ENCODE peak calls at places on chromosomes 5 and 9, in seven cellular contexts. K, M, Y, W, L, F and H are unnamed samples.

GRCh38 chr9:129285382-129285781 is 107.3 kb upstream of the IER5L start:
- DNase-seq in K (no peak), M (peak; percentile 15), Y (no peak), W (peak; percentile 8), L (no peak), F (no peak), H (no peak)

GRCh38 chr5:38780950-38781349 is 64.9 kb upstream of the OSMR start:
- DNase-seq in K (peak; percentile 53), M (no peak), Y (no peak), W (peak; percentile 73), L (peak; percentile 53), F (peak; percentile 61), H (peak; percentile 54)

GRCh38 chr5:56358703-56359428 is 125.7 kb upstream of the ANKRD55 start:
- DNase-seq in K (no peak), M (no peak), Y (no peak), W (no peak), L (peak; percentile 53), F (peak; percentile 67), H (peak; percentile 7)

GRCh38 chr5:145856285-145856818 is 16.5 kb downstream of the GRXCR2 start:
- DNase-seq in K (no peak), M (peak; percentile 82), Y (no peak), W (peak; percentile 38), L (peak; percentile 30), F (peak; percentile 48), H (no peak)

GRCh38 chr5:103060414-103060954 is 59.5 kb downstream of the GIN1 start:
- DNase-seq in K (no peak), M (no peak), Y (no peak), W (no peak), L (no peak), F (no peak), H (peak; percentile 32)

GRCh38 chr9:90095682-90096081 is 490.9 kb downstream of the GADD45G start:
- DNase-seq in K (no peak), M (no peak), Y (no peak), W (no peak), L (no peak), F (no peak), H (no peak)

GRCh38 chr5:176535101-176535654 is 2.0 kb downstream of the RNF44 start:
- DNase-seq in K (peak; percentile 78), M (peak; percentile 45), Y (no peak), W (no peak), L (no peak), F (no peak), H (peak; percentile 19)

GRCh38 chr5:110865400-110866094 is 126.7 kb downstream of the SLC25A46 start:
- DNase-seq in K (no peak), M (no peak), Y (no peak), W (no peak), L (no peak), F (no peak), H (peak; percentile 68)

GRCh38 chr5:180353963-180354574 is 933 bp upstream of the GFPT2 start:
- DNase-seq in K (no peak), M (no peak), Y (no peak), W (no peak), L (no peak), F (no peak), H (no peak)

GRCh38 chr9:76818271-76818670 is 54.0 kb downstream of the PCA3 start:
- DNase-seq in K (peak; percentile 60), M (peak; percentile 93), Y (peak; percentile 7), W (peak; percentile 87), L (peak; percentile 69), F (peak; percentile 80), H (peak; percentile 92)

GRCh38 chr5:171592741-171593140 is 173.3 kb downstream of the FGF18 start:
- DNase-seq in K (no peak), M (no peak), Y (no peak), W (no peak), L (no peak), F (no peak), H (peak; percentile 23)

GRCh38 chr9:109498195-109499060 is at the start of gene PTPN3:
- DNase-seq in K (peak; percentile 45), M (peak; percentile 79), Y (no peak), W (no peak), L (peak; percentile 40), F (no peak), H (peak; percentile 34)

GRCh38 chr5:143499480-143500114 is 96.1 kb upstream of the NR3C1 start:
- DNase-seq in K (no peak), M (no peak), Y (no peak), W (no peak), L (no peak), F (no peak), H (no peak)

GRCh38 chr5:163259495-163259894 is 177.9 kb upstream of the CCNG1 start:
- DNase-seq in K (no peak), M (no peak), Y (no peak), W (no peak), L (no peak), F (no peak), H (no peak)

GRCh38 chr5:163261647-163262269 is 175.6 kb upstream of the CCNG1 start:
- DNase-seq in K (no peak), M (no peak), Y (no peak), W (no peak), L (no peak), F (no peak), H (peak; percentile 51)

GRCh38 chr5:163260471-163260870 is 176.9 kb upstream of the CCNG1 start:
- DNase-seq in K (no peak), M (no peak), Y (no peak), W (no peak), L (no peak), F (no peak), H (no peak)

DNA sequence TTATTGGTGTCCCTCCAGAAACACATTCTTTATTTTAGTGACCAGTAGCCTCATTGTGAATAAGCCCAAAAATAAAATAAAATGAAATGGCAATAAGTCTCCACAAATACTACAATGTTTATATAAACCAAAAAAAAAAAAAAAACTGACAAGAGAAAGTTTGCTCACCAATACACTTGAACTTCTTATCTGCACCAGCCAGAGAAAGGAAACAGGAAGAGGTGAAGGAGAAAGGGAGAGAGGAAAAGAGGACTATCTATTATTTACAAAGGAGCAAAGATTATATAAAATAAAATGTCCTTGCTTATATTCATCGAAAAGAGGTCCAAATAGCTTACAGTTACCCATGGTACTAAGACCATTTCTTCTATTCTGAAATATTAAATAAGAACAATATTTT is 176.4 kb upstream of the CCNG1 start:
- DNase-seq in K (no peak), M (no peak), Y (no peak), W (no peak), L (no peak), F (no peak), H (no peak)
- H3K27ac ChIP-seq in K (no peak overlapping the region), M (no peak overlapping the region), Y (no peak overlapping the region), W (no peak overlapping the region), L (no peak overlapping the region), F (no peak overlapping the region), H (no peak overlapping the region)

DNA sequence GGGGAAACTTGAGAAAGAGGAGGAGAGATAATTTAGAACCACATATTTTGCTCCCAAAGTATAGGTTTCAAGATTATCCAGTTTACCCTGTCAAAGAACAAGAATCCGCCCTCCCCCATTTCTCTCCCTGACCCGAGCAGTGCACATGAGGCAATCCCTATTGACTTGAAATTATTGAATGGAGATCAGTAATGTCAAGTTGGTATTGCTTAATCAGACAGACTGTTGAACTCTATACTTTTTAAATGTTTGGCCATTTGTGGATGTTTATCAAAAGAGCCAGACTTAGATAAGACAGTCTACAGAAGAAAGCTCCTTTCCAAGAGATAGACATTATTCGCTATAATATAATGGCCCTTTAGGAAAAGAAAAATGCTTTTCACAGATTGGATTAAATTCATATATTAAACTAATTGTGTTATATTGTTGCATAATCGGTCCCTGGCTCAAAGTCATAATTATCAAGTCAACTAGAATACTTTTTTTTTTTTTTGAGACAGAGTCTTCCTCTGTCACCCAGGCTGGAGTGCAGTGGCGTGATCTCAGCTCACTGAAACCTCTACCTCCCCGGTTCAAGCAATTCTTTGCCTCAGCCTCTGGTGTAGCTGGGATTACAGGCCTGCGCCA is 5.3 kb downstream of the SLC25A25 start:
- DNase-seq in K (no peak), M (no peak), Y (no peak), W (peak; percentile 58), L (no peak), F (no peak), H (no peak)
- H3K4me1 ChIP-seq in K (peaks cover 34% of the 10 kb centered on the region), M (no peaks in the 10 kb centered on the region), Y (peaks cover 53% of the 10 kb centered on the region), W (peaks cover 46% of the 10 kb centered on the region), L (peaks cover 28% of the 10 kb centered on the region), F (peaks cover 16% of the 10 kb centered on the region), H (peaks cover 33% of the 10 kb centered on the region)

GRCh38 chr5:68192679-68193060 is 22.9 kb upstream of the PIK3R1 start:
- DNase-seq in K (no peak), M (no peak), Y (no peak), W (no peak), L (no peak), F (no peak), H (no peak)

GRCh38 chr5:68196876-68197275 is 18.7 kb upstream of the PIK3R1 start:
- DNase-seq in K (peak; percentile 25), M (no peak), Y (peak; percentile 12), W (peak; percentile 53), L (no peak), F (no peak), H (no peak)

GRCh38 chr5:68195137-68195536 is 20.4 kb upstream of the PIK3R1 start:
- DNase-seq in K (no peak), M (no peak), Y (no peak), W (no peak), L (no peak), F (no peak), H (no peak)

GRCh38 chr5:68194405-68194804 is 21.2 kb upstream of the PIK3R1 start:
- DNase-seq in K (no peak), M (no peak), Y (no peak), W (no peak), L (no peak), F (no peak), H (no peak)

DNA sequence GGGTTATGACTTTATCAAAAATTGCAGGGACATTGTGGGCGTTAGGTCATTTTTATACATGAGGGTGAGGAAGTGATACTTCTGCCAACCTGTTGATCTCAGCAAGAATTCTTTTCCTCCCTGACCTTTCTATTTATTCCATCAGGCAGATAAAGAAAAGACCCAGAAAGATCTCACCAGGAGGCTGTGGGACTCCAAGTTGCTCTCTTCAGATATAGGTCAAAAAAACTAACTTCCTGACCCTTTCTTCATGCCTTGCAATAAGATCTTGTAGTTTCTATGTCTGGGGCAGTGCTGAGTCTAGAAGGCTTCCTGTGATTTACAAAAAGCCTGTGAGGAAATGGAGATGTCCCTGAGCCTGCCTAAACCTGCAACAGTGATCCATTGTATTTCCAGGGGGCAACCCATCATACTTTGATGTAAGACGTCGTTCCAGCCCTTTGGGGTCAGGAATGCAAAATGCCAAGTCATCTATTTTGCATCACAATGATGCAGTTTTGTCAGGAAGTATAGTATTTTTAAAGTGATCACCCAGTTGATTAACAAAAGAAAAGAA is 22.0 kb upstream of the PIK3R1 start:
- DNase-seq in K (no peak), M (no peak), Y (no peak), W (no peak), L (no peak), F (no peak), H (no peak)
- H3K27ac ChIP-seq in K (no peak overlapping the region), M (no peak overlapping the region), Y (no peak overlapping the region), W (peak overlapping the region; percentile 45), L (peak overlapping the region; percentile 31), F (no peak overlapping the region), H (no peak overlapping the region)

DNA sequence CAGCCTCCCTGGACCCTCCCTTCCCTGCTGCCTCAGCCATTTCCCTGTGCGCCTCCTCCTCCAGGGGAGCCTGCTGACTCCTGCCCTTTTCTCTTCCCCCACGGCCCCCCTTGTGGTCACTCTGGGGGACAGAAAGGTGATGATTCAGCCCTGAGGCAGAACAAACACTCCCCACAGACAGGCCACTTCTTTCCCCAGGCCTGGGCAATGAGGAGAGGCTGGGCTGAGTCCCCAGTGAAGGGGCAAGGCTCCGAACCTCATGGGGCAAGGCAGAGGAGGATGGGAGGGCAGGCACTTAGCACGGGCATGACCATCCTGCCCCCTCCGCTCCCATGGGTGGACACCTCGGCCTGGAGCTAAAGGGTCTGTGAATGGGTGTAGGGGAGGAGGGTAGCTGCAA is 21.0 kb downstream of the CSF1R start:
- DNase-seq in K (no peak), M (no peak), Y (no peak), W (peak; percentile 68), L (no peak), F (no peak), H (no peak)
- H3K4me1 ChIP-seq in K (no peaks in the 10 kb centered on the region), M (no peaks in the 10 kb centered on the region), Y (no peaks in the 10 kb centered on the region), W (peaks cover 39% of the 10 kb centered on the region), L (no peaks in the 10 kb centered on the region), F (no peaks in the 10 kb centered on the region), H (peaks cover 14% of the 10 kb centered on the region)